ENCODE peak calls at places on chromosomes 3 and 15, in nine cellular contexts. T, J, B, W, I, R, V, F and C are unnamed samples.

GRCh38 chr3:156605686-156606605 is 51.0 kb upstream of the SSR3 start:
- DNase-seq in I (no peak), B (peak), V (no peak), F (peak), R (no peak), J (peak), T (no peak), W (peak), C (no peak)

GRCh38 chr3:133058831-133059230 is 20.6 kb downstream of the TMEM108 start:
- DNase-seq in V (no peak), B (no peak), I (no peak), W (no peak), R (no peak), F (no peak), T (no peak), J (no peak), C (no peak)

GRCh38 chr15:90974216-90974615 is 19.5 kb downstream of the RCCD1 start:
- DNase-seq in J (no peak), V (no peak), I (no peak), F (no peak), W (no peak), T (no peak), R (no peak), B (no peak), C (no peak)

GRCh38 chr15:84811828-84812227 is 5.3 kb upstream of the ALPK3 start:
- DNase-seq in I (no peak), W (no peak), B (no peak), R (no peak), T (no peak), F (no peak), V (no peak), J (no peak), C (no peak)

GRCh38 chr15:67792250-67792942 is 32.9 kb upstream of the SKOR1 start:
- DNase-seq in V (no peak), R (no peak), I (no peak), J (no peak), T (no peak), W (no peak), F (no peak), B (no peak), C (no peak)

GRCh38 chr3:5226783-5227182 is 39.3 kb downstream of the EDEM1 start:
- DNase-seq in W (no peak), I (no peak), R (no peak), F (no peak), J (no peak), V (no peak), T (no peak), B (no peak), C (no peak)

GRCh38 chr3:196270499-196270898 is 17.0 kb downstream of the PCYT1A start:
- DNase-seq in T (no peak), R (no peak), F (no peak), V (no peak), J (no peak), W (no peak), B (no peak), I (no peak), C (no peak)

GRCh38 chr3:59771760-59772159 is 721.9 kb upstream of the CFAP20DC start:
- DNase-seq in V (no peak), R (no peak), W (no peak), F (no peak), B (no peak), I (no peak), T (no peak), J (no peak), C (no peak)

GRCh38 chr15:44726568-44727461 is 9.5 kb upstream of the TRIM69 start:
- DNase-seq in V (no peak), T (no peak), W (peak), F (no peak), J (peak), I (peak), R (peak), B (no peak), C (peak)

GRCh38 chr3:54951405-54951804 is 23.5 kb upstream of the LRTM1 start:
- DNase-seq in I (no peak), R (no peak), B (no peak), F (peak), W (peak), V (peak), J (peak), T (no peak), C (no peak)

GRCh38 chr15:77518458-77518857 is 97.8 kb downstream of the HMG20A start:
- DNase-seq in J (no peak), W (no peak), R (no peak), F (no peak), T (no peak), B (no peak), I (no peak), V (no peak), C (no peak)